ENCODE peak calls at places on chromosomes 6 and 20, in six cellular contexts. M, I, Y, W, R and P are unnamed samples.

GRCh38 chr6:141580988-141581387 is 551.7 kb upstream of the GJE1 start:
- DNase-seq in M (peak), I (no peak), Y (no peak), W (no peak), R (no peak), P (peak)

GRCh38 chr6:3457710-3458605 is 1.1 kb upstream of the SLC22A23 start:
- DNase-seq in M (no peak), I (no peak), Y (no peak), W (no peak), R (no peak), P (no peak)

GRCh38 chr20:24799971-24800580 is 149.0 kb upstream of the CST7 start:
- DNase-seq in M (no peak), I (no peak), Y (no peak), W (no peak), R (no peak), P (no peak)

GRCh38 chr6:116969211-116969863 is 92.3 kb downstream of the RFX6 start:
- DNase-seq in M (peak), I (no peak), Y (peak), W (no peak), R (no peak), P (peak)

GRCh38 chr6:159540883-159541282 is 152.2 kb downstream of the SOD2 start:
- DNase-seq in M (no peak), I (no peak), Y (no peak), W (no peak), R (no peak), P (no peak)

GRCh38 chr6:44779130-44779826 is 391.8 kb downstream of the CDC5L start:
- DNase-seq in M (no peak), I (no peak), Y (no peak), W (peak), R (no peak), P (no peak)

GRCh38 chr20:54746796-54747195 is 271.4 kb downstream of the DOK5 start:
- DNase-seq in M (no peak), I (no peak), Y (no peak), W (no peak), R (no peak), P (no peak)

GRCh38 chr6:11729083-11729482 is 49.5 kb downstream of the ADTRP start:
- DNase-seq in M (no peak), I (no peak), Y (no peak), W (no peak), R (peak), P (no peak)

GRCh38 chr6:150586850-150587359 is 12.8 kb upstream of the PLEKHG1 start:
- DNase-seq in M (no peak), I (no peak), Y (no peak), W (no peak), R (no peak), P (no peak)

GRCh38 chr20:45098096-45098773 is 2.7 kb downstream of the KCNS1 start:
- DNase-seq in M (peak), I (no peak), Y (no peak), W (no peak), R (peak), P (no peak)

GRCh38 chr20:9572690-9573089 is 58.3 kb downstream of the LAMP5 start:
- DNase-seq in M (no peak), I (no peak), Y (no peak), W (no peak), R (no peak), P (no peak)

GRCh38 chr20:63081831-63082230 is 75.1 kb upstream of the BHLHE23 start:
- DNase-seq in M (no peak), I (no peak), Y (peak), W (no peak), R (no peak), P (no peak)

GRCh38 chr6:112437053-112437452 is 89.9 kb downstream of the RFPL4B start:
- DNase-seq in M (no peak), I (no peak), Y (no peak), W (no peak), R (no peak), P (no peak)

GRCh38 chr6:3762359-3762758 is 10.8 kb upstream of the PXDC1 start:
- DNase-seq in M (no peak), I (no peak), Y (no peak), W (no peak), R (no peak), P (no peak)

GRCh38 chr6:149857541-149857940 is 6.6 kb downstream of the LRP11 start:
- DNase-seq in M (no peak), I (no peak), Y (no peak), W (no peak), R (no peak), P (no peak)